ENCODE peak calls at places on chromosomes 13 and 19, in eight cellular contexts. F is heart right ventricle; H is fibroblast of mammary gland; I is GM10248; Q is NCI-H1436; X is CD4-positive, alpha-beta memory T cell; E is right atrium auricular region; L is kidney tubule cell. T is an unnamed sample.

GRCh38 chr19:39263912-39264305 is 4.3 kb upstream of the IFNL2 start:
- DNase-seq in X (no peak), E (no peak), I (no peak), F (no peak), H (no peak), Q (no peak), L (no peak), T (no peak)

GRCh38 chr19:51733742-51734522 is 10.1 kb upstream of the HAS1 start:
- DNase-seq in X (no peak), L (no peak), Q (no peak), H (no peak), E (no peak), I (no peak), F (no peak), T (no peak)

GRCh38 chr13:110226051-110226562 is 80.8 kb downstream of the COL4A1 start:
- DNase-seq in X (no peak), I (no peak), L (no peak), F (no peak), E (no peak), H (no peak), Q (no peak), T (no peak)

GRCh38 chr19:3573162-3573857 is 566 bp downstream of the HMG20B start:
- DNase-seq in X (no peak), I (no peak), F (peak; percentile 43), L (no peak), Q (no peak), H (no peak), E (no peak), T (no peak)

GRCh38 chr19:3770136-3771032 is 1.6 kb downstream of the RAX2 start:
- DNase-seq in E (no peak), H (no peak), I (no peak), F (no peak), Q (no peak), X (no peak), L (no peak), T (no peak)

GRCh38 chr19:19748249-19748938 is 15.5 kb upstream of the ZNF14 start:
- DNase-seq in E (peak; percentile 36), Q (no peak), X (no peak), I (peak; percentile 10), F (no peak), L (no peak), H (no peak), T (no peak)

GRCh38 chr19:17829855-17830566 is 8.7 kb upstream of the INSL3 start:
- DNase-seq in Q (no peak), H (peak; percentile 44), I (no peak), F (no peak), X (no peak), E (no peak), L (peak; percentile 74), T (no peak)

GRCh38 chr19:11821474-11821873 is 7.4 kb downstream of the ZNF440 start:
- DNase-seq in Q (no peak), E (no peak), L (peak; percentile 78), F (no peak), X (no peak), I (no peak), H (peak; percentile 80), T (no peak)

GRCh38 chr13:32837307-32837972 is 178.8 kb upstream of the KL start:
- DNase-seq in X (no peak), L (no peak), Q (peak; percentile 9), I (no peak), F (no peak), H (no peak), E (no peak), T (no peak)

GRCh38 chr13:112941349-112941748 is 27.7 kb upstream of the MCF2L start:
- DNase-seq in L (no peak), E (no peak), F (no peak), H (no peak), Q (no peak), X (no peak), I (no peak), T (no peak)

GRCh38 chr13:110403721-110404120 is 96.6 kb downstream of the COL4A2 start:
- DNase-seq in I (no peak), Q (no peak), X (no peak), E (no peak), H (peak; percentile 46), L (no peak), F (no peak), T (no peak)

GRCh38 chr19:44987148-44987675 is 14.1 kb upstream of the RELB start:
- DNase-seq in L (no peak), I (no peak), H (no peak), X (no peak), Q (no peak), E (no peak), F (no peak), T (no peak)

GRCh38 chr13:21242236-21242635 is 65.8 kb downstream of the MRPL57 start:
- DNase-seq in E (no peak), H (no peak), X (no peak), F (no peak), Q (no peak), L (no peak), I (no peak), T (no peak)

GRCh38 chr13:100523437-100523836 is 65.2 kb downstream of the GGACT start:
- DNase-seq in E (no peak), H (no peak), X (no peak), I (no peak), Q (no peak), L (no peak), F (no peak), T (no peak)

GRCh38 chr13:112785419-112785856 is 95.6 kb downstream of the ATP11A start:
- DNase-seq in F (no peak), X (no peak), Q (no peak), L (no peak), I (no peak), H (no peak), E (peak; percentile 46), T (no peak)

GRCh38 chr19:20359933-20360720 is 193.1 kb downstream of the ZNF486 start:
- DNase-seq in X (no peak), E (no peak), I (no peak), Q (no peak), L (peak; percentile 54), F (no peak), H (no peak), T (peak; percentile 12)

GRCh38 chr13:74443623-74444022 is 309.4 kb upstream of the KLF12 start:
- DNase-seq in L (peak; percentile 73), I (no peak), E (no peak), X (no peak), H (peak; percentile 86), Q (no peak), F (no peak), T (no peak)

GRCh38 chr13:88000239-88000638 is 329.1 kb downstream of the SLITRK5 start:
- DNase-seq in H (peak; percentile 9), I (no peak), E (no peak), L (peak; percentile 56), X (no peak), Q (no peak), F (no peak), T (no peak)

GRCh38 chr19:50778906-50779430 is 8.7 kb downstream of the GPR32 start:
- DNase-seq in I (no peak), E (no peak), H (no peak), L (no peak), Q (no peak), X (no peak), F (no peak), T (no peak)

GRCh38 chr19:4722671-4723464 is 774 bp downstream of the DPP9 start:
- DNase-seq in H (peak; percentile 66), F (no peak), I (peak; percentile 53), X (no peak), Q (no peak), L (peak; percentile 27), E (no peak), T (peak; percentile 50)

GRCh38 chr19:6587998-6588507 is 2.9 kb downstream of the CD70 start:
- DNase-seq in F (no peak), L (no peak), X (no peak), H (no peak), I (no peak), Q (no peak), E (no peak), T (no peak)

T was measured in prostate gland.